ENCODE peak calls at places on chromosome 19, in seven cellular contexts. V, F, U, S, Z, Q and D are unnamed samples.

GRCh38 chr19:37817180-37817911 is 38.0 kb upstream of the ZNF573 start:
- DNase-seq in V (no peak), F (peak; percentile 15), U (peak; percentile 75), S (no peak), Z (peak; percentile 31), Q (peak; percentile 80), D (peak; percentile 92)

GRCh38 chr19:8004723-8005513 is 523 bp downstream of the ELAVL1 start:
- DNase-seq in V (peak; percentile 26), F (no peak), U (peak; percentile 23), S (no peak), Z (peak; percentile 27), Q (no peak), D (no peak)

GRCh38 chr19:17753976-17754375 is 2.7 kb downstream of the FCHO1 start:
- DNase-seq in V (no peak), F (no peak), U (no peak), S (peak; percentile 21), Z (no peak), Q (no peak), D (peak; percentile 96)

GRCh38 chr19:38100589-38100988 is 123.4 kb downstream of the DPF1 start:
- DNase-seq in V (no peak), F (no peak), U (no peak), S (no peak), Z (no peak), Q (no peak), D (no peak)

GRCh38 chr19:10501971-10502523 is 1.1 kb downstream of the KEAP1 start:
- DNase-seq in V (peak; percentile 39), F (peak; percentile 37), U (peak; percentile 32), S (no peak), Z (peak; percentile 46), Q (peak; percentile 17), D (peak; percentile 74)

GRCh38 chr19:18109363-18109730 is 11.8 kb downstream of the MAST3 start:
- DNase-seq in V (no peak), F (no peak), U (no peak), S (no peak), Z (no peak), Q (no peak), D (no peak)

GRCh38 chr19:961866-962620 is 22.1 kb upstream of the WDR18 start:
- DNase-seq in V (no peak), F (no peak), U (peak; percentile 46), S (no peak), Z (peak; percentile 28), Q (no peak), D (no peak)

GRCh38 chr19:46031781-46032596 is 8.8 kb downstream of the IGFL4 start:
- DNase-seq in V (no peak), F (no peak), U (no peak), S (no peak), Z (no peak), Q (no peak), D (peak; percentile 58)

GRCh38 chr19:38649305-38650179 is 2.1 kb downstream of the ACTN4 start:
- DNase-seq in V (no peak), F (no peak), U (peak; percentile 47), S (no peak), Z (no peak), Q (no peak), D (peak; percentile 46)

GRCh38 chr19:5907216-5907615 is 2.5 kb downstream of the VMAC start:
- DNase-seq in V (no peak), F (no peak), U (no peak), S (no peak), Z (no peak), Q (no peak), D (no peak)

GRCh38 chr19:51751655-51752054 is at the start of gene FPR1:
- DNase-seq in V (no peak), F (no peak), U (no peak), S (no peak), Z (peak; percentile 65), Q (no peak), D (no peak)

GRCh38 chr19:1082165-1082927 is 12.8 kb downstream of the POLR2E start:
- DNase-seq in V (peak; percentile 58), F (no peak), U (peak; percentile 86), S (no peak), Z (no peak), Q (peak; percentile 93), D (no peak)

GRCh38 chr19:30608471-30608870 is 236.3 kb downstream of the ZNF536 start:
- DNase-seq in V (no peak), F (no peak), U (no peak), S (no peak), Z (no peak), Q (no peak), D (no peak)

GRCh38 chr19:2331601-2332246 is 3.2 kb downstream of the SPPL2B start:
- DNase-seq in V (no peak), F (no peak), U (no peak), S (no peak), Z (no peak), Q (no peak), D (no peak)

GRCh38 chr19:9953802-9954542 is 17.7 kb upstream of the OLFM2 start:
- DNase-seq in V (no peak), F (no peak), U (no peak), S (no peak), Z (no peak), Q (no peak), D (no peak)

GRCh38 chr19:5964816-5965565 is 12.9 kb downstream of the RANBP3 start:
- DNase-seq in V (no peak), F (no peak), U (no peak), S (no peak), Z (no peak), Q (no peak), D (no peak)

GRCh38 chr19:41696402-41697197 is 8.5 kb upstream of the CEACAM7 start:
- DNase-seq in V (peak; percentile 66), F (no peak), U (no peak), S (no peak), Z (no peak), Q (no peak), D (no peak)

GRCh38 chr19:49419173-49419572 is 4.1 kb downstream of the PTH2 start:
- DNase-seq in V (no peak), F (no peak), U (no peak), S (no peak), Z (no peak), Q (no peak), D (no peak)

GRCh38 chr19:11465605-11466004 is 15.2 kb downstream of the ELAVL3 start:
- DNase-seq in V (no peak), F (no peak), U (peak; percentile 37), S (no peak), Z (no peak), Q (no peak), D (no peak)